ENCODE peak calls at places on chromosomes 13 and 19, in seven cellular contexts. L is aorta, N is transverse colon, S is BJ, Z is IMR-90, T is neural crest cell, C is HS-27A. R is an unnamed sample.

GRCh38 chr13:111210488-111210887 is 95.4 kb downstream of the ARHGEF7 start:
- DNase-seq in C (peak), S (peak), N (no peak), Z (peak), T (no peak), L (peak), R (no peak)

GRCh38 chr13:27583645-27584044 is 36.7 kb downstream of the LNX2 start:
- DNase-seq in S (no peak), T (no peak), C (no peak), N (no peak), L (no peak), Z (no peak), R (no peak)

GRCh38 chr13:99277629-99278028 is 19.4 kb upstream of the GPR18 start:
- DNase-seq in C (no peak), Z (no peak), S (no peak), L (peak), N (no peak), T (no peak), R (no peak)

GRCh38 chr13:26469602-26470001 is 87.9 kb upstream of the WASF3 start:
- DNase-seq in N (no peak), L (no peak), T (no peak), S (no peak), C (no peak), Z (no peak), R (no peak)

GRCh38 chr13:112457485-112457884 is 81.3 kb downstream of the SPACA7 start:
- DNase-seq in L (no peak), S (no peak), C (no peak), N (no peak), T (no peak), Z (no peak), R (no peak)

GRCh38 chr19:30344446-30345425 is 27.4 kb upstream of the ZNF536 start:
- DNase-seq in S (no peak), Z (no peak), C (no peak), L (no peak), T (no peak), N (no peak), R (no peak)

GRCh38 chr19:28727133-28727834 is 485.7 kb downstream of the UQCRFS1 start:
- DNase-seq in T (no peak), N (no peak), L (peak), C (no peak), Z (no peak), S (no peak), R (no peak)

GRCh38 chr13:94389544-94390351 is 89.7 kb downstream of the DCT start:
- DNase-seq in S (no peak), T (no peak), L (no peak), C (no peak), Z (no peak), N (no peak), R (no peak)